ENCODE peak calls at places on chromosomes 1 and 21, in nine cellular contexts. T is pancreas, S is left ventricle myocardium inferior, P is astrocyte of the spinal cord, L is choroid plexus epithelial cell, U is fibroblast of mammary gland, I is A549, E is coronary artery, W is small intestine. F is an unnamed sample.

GRCh38 chr1:8023995-8024313 is 2.2 kb downstream of the ERRFI1 start:
- DNase-seq in T (no peak), S (no peak), P (no peak), L (peak; percentile 29), U (no peak), I (no peak), E (no peak), W (no peak), F (no peak)

GRCh38 chr1:179953974-179954493 is 576 bp upstream of the CEP350 start:
- DNase-seq in T (peak; percentile 26), S (no peak), P (no peak), L (peak; percentile 63), U (peak; percentile 61), I (peak; percentile 62), E (no peak), W (no peak), F (no peak)

GRCh38 chr1:197948926-197949899 is 32.0 kb downstream of the LHX9 start:
- DNase-seq in T (no peak), S (no peak), P (no peak), L (no peak), U (no peak), I (no peak), E (no peak), W (peak; percentile 14), F (no peak)

GRCh38 chr1:22133928-22134324 is 9.0 kb downstream of the WNT4 start:
- DNase-seq in T (no peak), S (no peak), P (no peak), L (no peak), U (no peak), I (no peak), E (no peak), W (no peak), F (no peak)

GRCh38 chr1:223338811-223339746 is 24.9 kb downstream of the SUSD4 start:
- DNase-seq in T (no peak), S (no peak), P (peak; percentile 17), L (no peak), U (peak; percentile 9), I (no peak), E (no peak), W (no peak), F (no peak)

GRCh38 chr1:32172621-32173245 is 6.7 kb upstream of the TXLNA start:
- DNase-seq in T (no peak), S (no peak), P (peak; percentile 18), L (peak; percentile 36), U (peak; percentile 22), I (no peak), E (no peak), W (no peak), F (peak; percentile 56)

GRCh38 chr1:163737261-163737660 is 415.5 kb downstream of the NUF2 start:
- DNase-seq in T (no peak), S (no peak), P (no peak), L (no peak), U (no peak), I (no peak), E (no peak), W (no peak), F (no peak)

GRCh38 chr1:37989381-37989930 is 366 bp downstream of the SF3A3 start:
- DNase-seq in T (peak; percentile 32), S (no peak), P (peak; percentile 41), L (peak; percentile 53), U (peak; percentile 32), I (no peak), E (no peak), W (peak; percentile 29), F (no peak)

GRCh38 chr1:201406831-201407406 is 7.8 kb upstream of the LAD1 start:
- DNase-seq in T (no peak), S (no peak), P (no peak), L (no peak), U (no peak), I (peak; percentile 19), E (no peak), W (peak; percentile 82), F (no peak)

GRCh38 chr1:1033009-1033587 is 13.2 kb downstream of the AGRN start:
- DNase-seq in T (peak; percentile 91), S (peak; percentile 65), P (peak; percentile 72), L (peak; percentile 74), U (peak; percentile 43), I (peak; percentile 43), E (no peak), W (peak; percentile 79), F (peak; percentile 80)

GRCh38 chr1:150185481-150185880 is 35.8 kb downstream of the PLEKHO1 start:
- DNase-seq in T (no peak), S (no peak), P (no peak), L (no peak), U (no peak), I (no peak), E (no peak), W (no peak), F (no peak)

GRCh38 chr1:209674957-209675566 is at the start of gene G0S2:
- DNase-seq in T (peak; percentile 91), S (peak; percentile 86), P (peak; percentile 54), L (peak; percentile 50), U (peak; percentile 38), I (no peak), E (no peak), W (peak; percentile 56), F (no peak)

DNA sequence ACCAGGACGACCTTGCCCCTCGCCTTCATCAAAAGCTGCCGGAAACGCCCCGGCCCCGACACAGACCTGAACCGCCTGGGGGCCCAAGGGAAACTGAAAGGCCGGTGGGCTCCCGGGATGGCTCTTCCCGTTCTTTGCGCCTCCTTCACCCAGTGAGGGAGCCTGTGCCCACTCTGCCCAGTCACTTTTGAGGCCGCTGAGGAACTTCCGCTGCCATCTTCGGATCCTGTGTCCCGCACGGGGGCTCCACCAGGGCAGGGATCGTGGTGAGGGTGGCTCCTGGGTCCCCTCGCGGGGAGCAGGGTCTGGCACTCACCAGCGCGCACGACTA is 104.0 kb downstream of the PPIAL4G start:
- DNase-seq in T (no peak), S (no peak), P (no peak), L (no peak), U (no peak), I (no peak), E (no peak), W (no peak), F (no peak)
- H3K4me3 ChIP-seq in T (no peak overlapping the region), S (no peak overlapping the region), P (no peak overlapping the region), L (no peak overlapping the region), U (no peak overlapping the region), I (no peak overlapping the region), E (no peak overlapping the region), W (no peak overlapping the region), F (no peak overlapping the region)

DNA sequence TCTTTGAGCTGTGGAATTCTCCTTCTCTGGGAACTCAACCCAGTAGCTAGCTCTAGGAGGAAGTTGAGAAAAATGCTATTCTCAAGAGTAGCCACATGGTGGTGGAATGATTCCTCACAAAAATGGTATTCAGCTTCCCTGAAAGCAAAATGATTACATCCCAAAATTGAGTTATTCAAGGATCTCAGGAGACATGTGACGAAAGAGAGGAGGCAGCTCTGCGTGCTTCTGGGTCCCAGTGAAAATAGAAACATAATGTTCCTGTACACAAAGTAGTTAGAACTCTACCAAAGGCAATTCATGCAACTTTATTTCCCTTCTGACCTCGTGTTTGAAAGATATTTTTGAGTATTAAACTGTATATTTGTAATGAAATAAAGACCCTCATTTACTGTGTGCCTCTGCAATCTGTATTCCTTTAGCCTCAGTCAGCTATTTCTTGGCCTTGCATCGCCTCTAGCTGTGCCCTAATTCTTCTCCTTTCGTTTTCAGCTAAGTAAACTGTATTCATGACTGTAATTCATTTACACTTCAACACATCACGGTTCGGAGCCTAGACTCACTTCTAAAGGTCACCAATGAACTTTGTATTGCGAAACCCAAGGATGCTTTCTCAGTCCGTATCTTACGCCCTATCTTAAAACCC is 167.3 kb downstream of the FASLG start:
- DNase-seq in T (no peak), S (no peak), P (peak; percentile 91), L (peak; percentile 96), U (peak; percentile 97), I (peak; percentile 75), E (no peak), W (peak; percentile 71), F (peak; percentile 80)
- H3K4me3 ChIP-seq in T (no peak overlapping the region), S (peak overlapping the region; percentile 39), P (no peak overlapping the region), L (peak overlapping the region; percentile 28), U (no peak overlapping the region), I (no peak overlapping the region), E (peak overlapping the region; percentile 44), W (no peak overlapping the region), F (no peak overlapping the region)

GRCh38 chr21:45631540-45631939 is 12.0 kb upstream of the PCBP3 start:
- DNase-seq in T (no peak), S (no peak), P (no peak), L (no peak), U (no peak), I (no peak), E (peak; percentile 33), W (no peak), F (no peak)
- H3K4me3 ChIP-seq in T (no peak overlapping the region), S (no peak overlapping the region), P (no peak overlapping the region), L (no peak overlapping the region), U (no peak overlapping the region), I (no peak overlapping the region), E (no peak overlapping the region), W (no peak overlapping the region), F (no peak overlapping the region)

GRCh38 chr1:155079210-155079486 is 511 bp downstream of the EFNA3 start:
- DNase-seq in T (no peak), S (no peak), P (no peak), L (no peak), U (no peak), I (no peak), E (no peak), W (no peak), F (no peak)

GRCh38 chr1:155078496-155079209 is at the start of gene EFNA3:
- DNase-seq in T (peak; percentile 54), S (peak; percentile 77), P (peak; percentile 32), L (peak; percentile 38), U (peak; percentile 46), I (peak; percentile 50), E (no peak), W (peak; percentile 60), F (peak; percentile 65)

GRCh38 chr1:155077346-155077745 is 1.3 kb upstream of the EFNA3 start:
- DNase-seq in T (no peak), S (no peak), P (no peak), L (no peak), U (no peak), I (no peak), E (no peak), W (peak; percentile 25), F (no peak)

GRCh38 chr1:155076371-155076770 is 2.3 kb upstream of the EFNA3 start:
- DNase-seq in T (no peak), S (no peak), P (no peak), L (no peak), U (no peak), I (no peak), E (no peak), W (no peak), F (no peak)

GRCh38 chr1:155077758-155078495 is 710 bp upstream of the EFNA3 start:
- DNase-seq in T (no peak), S (no peak), P (no peak), L (no peak), U (peak; percentile 39), I (no peak), E (no peak), W (peak; percentile 40), F (no peak)
- H3K4me3 ChIP-seq in T (no peak overlapping the region), S (peak overlapping the region; percentile 68), P (no peak overlapping the region), L (no peak overlapping the region), U (no peak overlapping the region), I (peak overlapping the region; percentile 55), E (no peak overlapping the region), W (no peak overlapping the region), F (no peak overlapping the region)

F was measured in endothelial cell of umbilical vein.